ENCODE peak calls at places on chromosomes 2 and 18, in five cellular contexts. K is H1, U is WTC11, E is GM12878, T is K562. O is an unnamed sample.

GRCh38 chr18:44732604-44733003 is 51.9 kb downstream of the SETBP1 start:
- DNase-seq in T (no peak), K (no peak), U (no peak), E (no peak), O (no peak)

GRCh38 chr2:144942516-144943256 is 422.8 kb upstream of the ZEB2 start:
- DNase-seq in K (no peak), U (no peak), E (no peak), T (no peak), O (no peak)

GRCh38 chr2:156892449-156893335 is 364.8 kb upstream of the GALNT5 start:
- DNase-seq in E (peak; percentile 7), U (no peak), T (no peak), K (peak; percentile 49), O (peak; percentile 34)

GRCh38 chr2:225122582-225123486 is 80.6 kb upstream of the DOCK10 start:
- DNase-seq in E (no peak), U (peak; percentile 15), K (peak; percentile 48), T (no peak), O (no peak)

GRCh38 chr2:190216829-190217228 is 102.8 kb downstream of the HIBCH start:
- DNase-seq in U (peak; percentile 48), T (peak; percentile 10), E (no peak), K (peak; percentile 58), O (peak; percentile 35)

GRCh38 chr2:212088353-212088752 is 450.2 kb downstream of the ERBB4 start:
- DNase-seq in K (no peak), U (no peak), T (no peak), E (no peak), O (no peak)

GRCh38 chr2:67650292-67651133 is 253.4 kb downstream of the ETAA1 start:
- DNase-seq in K (peak; percentile 76), E (no peak), U (peak; percentile 69), T (peak; percentile 22), O (peak; percentile 63)

GRCh38 chr2:17520761-17521160 is 2.5 kb upstream of the RAD51AP2 start:
- DNase-seq in T (no peak), K (no peak), E (no peak), U (no peak), O (no peak)

GRCh38 chr18:40109251-40110049 is 1845.6 kb upstream of the PIK3C3 start:
- DNase-seq in U (no peak), K (no peak), E (no peak), T (no peak), O (no peak)

GRCh38 chr2:108423067-108423466 is 25.9 kb upstream of the GCC2 start:
- DNase-seq in K (no peak), E (no peak), U (no peak), T (no peak), O (peak; percentile 43)

GRCh38 chr2:154329510-154329909 is 369.0 kb upstream of the KCNJ3 start:
- DNase-seq in U (no peak), T (no peak), K (no peak), E (no peak), O (no peak)

GRCh38 chr2:96233880-96234316 is 25.3 kb upstream of the STARD7 start:
- DNase-seq in K (no peak), T (no peak), E (peak; percentile 68), U (no peak), O (no peak)
- TF ChIP-seq CREB1 in K (no peak), T (no peak), E (no peak), U (no peak), O (no peak)

DNA sequence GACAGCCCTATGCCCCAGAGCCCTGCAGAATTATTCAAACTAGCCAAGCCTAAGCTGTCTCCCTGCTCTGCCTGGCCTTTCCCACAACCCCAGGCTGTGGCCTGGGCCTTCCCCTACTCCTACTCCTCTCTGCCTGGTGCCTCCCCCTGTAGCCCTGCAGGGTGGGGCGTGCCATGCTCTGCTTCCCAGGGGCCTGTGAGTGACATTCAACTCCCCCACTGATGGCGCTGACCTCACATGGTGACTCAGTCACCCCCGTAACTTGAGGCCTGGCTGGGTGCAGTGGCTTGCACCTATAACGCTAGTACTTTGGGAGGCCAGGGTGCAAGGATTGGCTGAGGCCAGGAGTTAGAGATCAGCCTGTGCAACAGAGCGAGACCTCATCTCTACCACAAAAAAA is 60.6 kb downstream of the KIF1A start:
- DNase-seq in T (peak; percentile 28), K (no peak), U (no peak), E (peak; percentile 13), O (no peak)
- TF ChIP-seq CREB1 in T (no peak), K (no peak), U (no peak), E (no peak), O (no peak)

GRCh38 chr2:9961014-9961413 is 9.5 kb downstream of the GRHL1 start:
- DNase-seq in K (no peak), T (peak; percentile 52), U (no peak), E (no peak), O (no peak)
- TF ChIP-seq CREB1 in K (no peak), T (no peak), U (no peak), E (no peak), O (no peak)

DNA sequence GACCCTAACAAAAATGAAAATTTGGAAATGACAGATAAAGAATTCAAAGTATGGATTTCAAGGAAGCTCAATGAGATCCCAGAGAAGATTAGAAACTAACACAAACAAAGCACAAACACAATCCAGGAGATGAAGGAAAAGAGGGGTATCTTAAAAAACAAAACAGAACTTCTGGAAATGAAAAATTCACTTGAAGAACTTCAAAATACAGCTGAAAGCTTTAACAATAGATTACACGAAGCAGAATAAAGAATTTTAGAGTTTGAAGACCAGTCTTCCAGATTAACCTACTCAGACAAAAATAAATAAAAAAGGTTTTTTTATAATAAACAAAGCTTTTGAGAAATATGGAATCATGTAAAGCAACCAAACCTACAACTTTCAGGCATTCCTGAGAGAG is 671.8 kb upstream of the SLC39A10 start:
- DNase-seq in K (no peak), T (no peak), U (no peak), E (no peak), O (no peak)
- TF ChIP-seq CREB1 in K (no peak), T (no peak), U (no peak), E (no peak), O (no peak)

GRCh38 chr2:185644828-185645227 is 93.8 kb upstream of the FSIP2 start:
- DNase-seq in K (no peak), U (no peak), T (no peak), E (no peak), O (no peak)
- TF ChIP-seq CREB1 in K (no peak), U (no peak), T (no peak), E (no peak), O (no peak)

DNA sequence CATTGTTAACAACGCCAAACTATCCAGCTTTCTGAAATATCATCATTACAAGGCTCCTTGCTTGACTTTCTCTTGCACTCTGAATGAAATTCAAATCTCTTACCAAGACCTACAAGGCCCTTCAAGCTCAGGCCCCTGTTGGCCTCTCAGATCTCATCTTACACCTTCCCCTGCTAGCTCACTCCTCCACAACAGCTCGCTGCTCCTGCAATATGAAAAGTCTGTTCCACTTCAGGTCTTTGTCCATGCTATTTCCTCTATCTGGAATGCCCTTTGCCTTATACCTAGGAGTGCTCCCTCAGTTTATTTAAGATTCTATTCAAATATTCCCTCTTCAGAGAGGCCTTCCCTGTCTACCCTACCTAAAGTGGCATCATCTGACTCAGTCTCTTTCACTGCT is 91.7 kb downstream of the SESTD1 start:
- DNase-seq in T (no peak), E (no peak), K (no peak), U (no peak), O (no peak)
- TF ChIP-seq CREB1 in T (no peak), E (no peak), K (no peak), U (no peak), O (no peak)

GRCh38 chr18:3592864-3593263 is 142.9 kb downstream of the TGIF1 start:
- DNase-seq in K (no peak), E (no peak), U (no peak), T (peak; percentile 27), O (no peak)

GRCh38 chr18:3594760-3595241 is 144.8 kb downstream of the TGIF1 start:
- DNase-seq in T (no peak), E (no peak), K (no peak), U (no peak), O (peak; percentile 30)

GRCh38 chr18:3593381-3593903 is 143.5 kb downstream of the TGIF1 start:
- DNase-seq in E (no peak), T (peak; percentile 70), U (no peak), K (no peak), O (no peak)

GRCh38 chr18:3585656-3586509 is 135.9 kb downstream of the TGIF1 start:
- DNase-seq in K (peak; percentile 84), E (no peak), T (peak; percentile 90), U (peak; percentile 90), O (peak; percentile 92)

GRCh38 chr18:3590096-3590655 is 140.2 kb downstream of the TGIF1 start:
- DNase-seq in U (no peak), E (no peak), T (no peak), K (no peak), O (no peak)
- TF ChIP-seq CREB1 in U (no peak), E (no peak), T (no peak), K (no peak), O (no peak)

GRCh38 chr18:3599235-3599634 is 149.3 kb downstream of the TGIF1 start:
- DNase-seq in T (no peak), U (no peak), K (no peak), E (no peak), O (no peak)

GRCh38 chr18:3596324-3597158 is 146.6 kb downstream of the TGIF1 start:
- DNase-seq in U (no peak), K (no peak), T (peak; percentile 82), E (no peak), O (peak; percentile 88)

GRCh38 chr18:3595282-3596273 is 145.6 kb downstream of the TGIF1 start:
- DNase-seq in U (no peak), K (no peak), E (peak; percentile 82), T (no peak), O (peak; percentile 92)

GRCh38 chr18:3597159-3597977 is 147.4 kb downstream of the TGIF1 start:
- DNase-seq in T (no peak), K (no peak), U (no peak), E (no peak), O (no peak)

DNA sequence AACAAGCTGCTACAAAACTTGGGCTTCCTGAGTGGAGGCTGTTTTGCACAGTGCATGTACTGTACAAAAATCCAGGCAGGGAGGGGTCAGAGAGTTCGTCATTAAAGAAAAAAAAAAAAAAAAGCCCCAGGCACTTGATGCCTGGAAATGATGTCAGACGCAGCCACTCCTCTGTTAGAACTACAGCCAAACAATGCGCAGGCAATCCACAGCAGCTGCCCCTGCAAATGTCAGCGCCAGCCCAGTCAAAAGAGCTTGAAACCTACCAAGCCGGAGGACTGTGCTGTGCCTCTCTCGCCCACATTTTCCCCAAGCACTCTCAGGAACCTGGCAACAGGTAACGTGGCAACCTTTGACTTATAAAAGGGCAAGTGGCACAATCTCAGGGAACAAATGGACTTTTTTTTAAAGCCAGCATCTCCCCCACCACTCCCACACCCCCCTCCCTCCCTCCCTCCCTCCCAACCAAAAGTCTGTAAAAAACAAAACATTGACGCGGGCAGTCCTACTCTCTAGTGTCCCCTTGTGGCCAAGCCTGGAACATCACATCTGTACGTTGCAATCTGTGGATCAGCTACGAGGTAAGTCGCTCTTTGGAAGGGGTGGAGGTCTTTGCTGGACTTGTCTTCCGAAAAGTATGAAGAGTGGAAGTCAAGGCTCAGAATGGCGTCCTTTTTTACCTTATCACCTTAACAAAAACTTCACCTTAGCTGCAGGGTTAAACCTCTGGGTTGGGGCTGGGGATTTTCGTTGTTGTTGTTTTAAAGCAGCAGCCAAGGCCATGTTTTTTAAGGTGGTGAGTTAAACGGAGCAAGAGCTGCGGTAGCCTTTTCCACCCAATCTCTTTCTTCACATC is 144.2 kb downstream of the TGIF1 start:
- DNase-seq in U (peak; percentile 91), T (peak; percentile 83), K (peak; percentile 95), E (peak; percentile 81), O (peak; percentile 96)
- TF ChIP-seq CREB1 in U (no peak), T (peak; percentile 19), K (peak; percentile 59), E (peak; percentile 82), O (peak; percentile 75)

GRCh38 chr2:69217333-69218080 is 169.5 kb downstream of the GFPT1 start:
- DNase-seq in K (no peak), U (no peak), T (no peak), E (no peak), O (no peak)
- TF ChIP-seq CREB1 in K (no peak), U (no peak), T (no peak), E (no peak), O (no peak)